ENCODE peak calls at places on chromosome X, in ten cellular contexts. P is stomach, K is SK-N-SH, Y is breast epithelium, B is GM12878, R is HL-60, W is prostate gland, Q is transverse colon, L is HCT116, N is Panc1. A is an unnamed sample.

GRCh38 chrX:118627084-118627758 is 100.2 kb upstream of the IL13RA1 start:
- DNase-seq in L (no peak), B (no peak), R (no peak), P (no peak), Y (no peak), Q (no peak), W (no peak), N (no peak), K (peak), A (no peak)

GRCh38 chrX:44308869-44309268 is 34.6 kb downstream of the EFHC2 start:
- DNase-seq in N (no peak), R (no peak), L (no peak), Y (no peak), W (no peak), B (no peak), P (no peak), K (no peak), Q (no peak), A (no peak)

GRCh38 chrX:45743081-45743533 is 542.4 kb upstream of the DIPK2B start:
- DNase-seq in P (no peak), Q (no peak), R (no peak), B (no peak), W (no peak), K (peak), N (no peak), Y (no peak), L (peak), A (no peak)

GRCh38 chrX:110167952-110168451 is 149.9 kb downstream of the AMMECR1 start:
- DNase-seq in K (peak), L (no peak), R (no peak), P (no peak), Q (peak), W (no peak), Y (no peak), N (no peak), B (no peak), A (no peak)

GRCh38 chrX:135463937-135464336 is 42.2 kb downstream of the SMIM10L2A start:
- DNase-seq in Q (no peak), W (no peak), B (no peak), K (no peak), R (no peak), P (no peak), Y (no peak), L (peak), N (no peak), A (no peak)

GRCh38 chrX:23908219-23909003 is 605 bp downstream of the CXorf58 start:
- DNase-seq in Y (no peak), N (no peak), W (no peak), K (no peak), P (no peak), B (no peak), Q (no peak), L (no peak), R (no peak), A (no peak)

GRCh38 chrX:11421816-11422528 is 128.8 kb downstream of the AMELX start:
- DNase-seq in R (no peak), K (no peak), W (peak), P (no peak), B (no peak), Q (no peak), Y (no peak), L (no peak), N (no peak), A (no peak)

GRCh38 chrX:54484666-54485065 is 11.4 kb downstream of the FGD1 start:
- DNase-seq in W (no peak), K (peak), Y (no peak), L (no peak), R (no peak), N (no peak), P (no peak), Q (no peak), B (no peak), A (no peak)

GRCh38 chrX:30513284-30513683 is 64.3 kb downstream of the TASL start:
- DNase-seq in R (no peak), N (no peak), Y (no peak), B (no peak), W (no peak), Q (no peak), P (no peak), L (no peak), K (peak), A (no peak)

DNA sequence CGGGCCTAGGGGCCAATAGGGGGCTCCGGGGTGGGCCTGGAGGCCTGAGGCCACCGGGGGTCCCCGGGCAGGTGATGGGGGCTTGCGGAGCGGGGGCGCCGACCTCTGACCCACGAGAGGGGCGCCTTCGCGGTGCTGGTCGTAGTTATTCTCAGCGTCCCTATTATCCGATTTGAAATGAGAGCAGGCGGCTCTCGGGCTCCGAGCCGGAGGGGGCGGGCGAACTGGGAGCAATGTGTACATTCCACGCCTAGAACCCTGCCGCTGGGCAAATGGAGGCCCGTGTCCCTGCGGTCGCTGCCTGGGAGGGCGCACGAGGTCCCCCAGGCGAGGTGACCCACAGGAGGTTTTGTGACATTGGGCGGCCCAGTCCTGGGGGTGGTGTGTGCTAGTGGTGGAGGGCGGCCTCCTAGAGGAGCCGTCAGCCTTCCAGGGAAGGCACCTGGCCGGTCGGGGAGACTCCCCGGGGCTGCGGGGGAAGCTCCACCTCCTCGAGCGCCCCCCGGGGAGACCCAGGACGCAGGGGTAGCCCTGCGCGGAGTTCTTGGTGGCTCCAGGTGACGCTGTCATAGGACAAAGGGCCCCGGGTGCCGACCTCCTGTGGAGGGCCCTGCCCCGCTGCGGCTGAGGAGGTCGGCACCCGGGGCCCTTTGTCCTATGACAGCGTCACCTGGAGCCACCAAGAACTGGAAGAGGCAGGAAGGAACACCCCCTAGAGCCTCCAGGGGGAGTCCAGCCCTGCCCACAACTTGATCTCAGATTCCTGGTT is 102.6 kb upstream of the PRKX start:
- DNase-seq in L (peak), W (peak), P (peak), Q (peak), R (peak), Y (peak), N (no peak), K (peak), B (peak), A (peak)
- TF ChIP-seq POLR2AphosphoS5 in L (peak), W (no peak), P (no peak), Q (no peak), R (peak), Y (peak), N (peak), K (no peak), B (peak), A (no peak)

DNA sequence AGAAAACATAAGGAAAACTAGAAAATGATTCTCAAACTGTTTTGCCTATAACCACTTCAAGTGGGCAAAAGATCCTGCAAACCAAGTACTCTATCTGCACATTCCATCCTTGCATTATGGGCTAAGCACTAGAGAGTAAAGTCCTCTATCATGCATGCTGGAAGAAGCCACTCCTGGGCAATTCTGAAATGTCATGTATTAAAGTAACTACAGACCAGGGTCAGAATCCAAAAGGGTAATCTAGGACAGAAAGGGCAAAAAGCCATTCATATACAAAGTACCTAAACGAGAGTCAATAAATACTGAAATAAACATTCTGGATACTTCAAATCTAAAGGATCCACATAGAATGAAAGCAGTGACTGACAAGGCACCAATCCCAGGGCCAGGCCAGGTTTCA is 1.1 kb downstream of the SNX12 start:
- DNase-seq in B (no peak), Q (no peak), N (no peak), Y (no peak), L (no peak), P (no peak), K (no peak), W (no peak), R (no peak), A (no peak)
- H3K27ac ChIP-seq in B (peak), Q (peak), N (peak), Y (peak), L (peak), P (peak), K (peak), W (peak), R (no peak), A (peak)

DNA sequence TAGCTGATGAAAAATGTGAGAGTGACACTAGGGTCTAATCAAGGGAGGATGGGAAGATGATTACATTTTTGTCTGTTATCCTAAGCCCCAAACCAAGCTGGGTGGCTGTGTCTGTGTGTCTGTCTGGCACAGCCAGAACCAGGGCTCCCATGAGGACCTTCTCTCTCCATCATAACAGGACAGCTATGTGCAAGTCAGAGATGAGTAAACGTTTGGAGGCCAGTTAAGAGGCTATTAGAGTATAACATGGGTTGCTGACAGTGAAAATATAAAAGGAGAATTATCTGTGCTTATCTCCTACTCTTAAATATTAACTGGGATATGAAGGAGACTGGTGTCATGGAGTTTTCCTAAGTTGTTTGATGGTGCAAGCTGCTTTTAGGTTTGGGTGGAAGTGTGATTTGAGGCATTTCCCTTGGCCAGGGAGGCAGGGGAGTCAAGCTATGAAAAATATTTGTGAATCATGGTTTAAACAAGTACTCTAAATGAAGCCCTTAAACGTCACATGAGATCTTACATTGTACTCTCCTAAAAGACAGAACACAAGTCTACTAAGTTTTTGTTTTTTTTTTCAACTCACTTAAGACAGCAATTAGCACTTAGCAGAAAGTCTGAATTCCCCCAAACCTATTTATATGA is 156.2 kb downstream of the ENOX2 start:
- DNase-seq in Q (no peak), Y (no peak), B (no peak), N (no peak), K (no peak), L (no peak), W (no peak), R (no peak), P (no peak), A (no peak)
- TF ChIP-seq POLR2AphosphoS5 in Q (no peak), Y (no peak), B (no peak), N (no peak), K (no peak), L (no peak), W (no peak), R (no peak), P (no peak), A (no peak)

GRCh38 chrX:9466711-9467110 is 1.9 kb downstream of the TBL1X start:
- DNase-seq in L (no peak), B (no peak), K (no peak), R (no peak), P (no peak), Y (no peak), W (no peak), N (no peak), Q (no peak), A (no peak)

GRCh38 chrX:9467181-9467580 is 2.3 kb downstream of the TBL1X start:
- DNase-seq in R (no peak), B (no peak), Y (no peak), L (no peak), Q (no peak), K (no peak), N (no peak), W (no peak), P (no peak), A (no peak)

GRCh38 chrX:9466115-9466495 is 1.2 kb downstream of the TBL1X start:
- DNase-seq in L (no peak), N (no peak), Y (peak), K (peak), B (no peak), P (peak), W (peak), R (no peak), Q (peak), A (peak)

GRCh38 chrX:9464435-9465371 is at the start of gene TBL1X:
- DNase-seq in W (peak), K (peak), Y (peak), P (peak), L (no peak), B (no peak), Q (peak), N (no peak), R (no peak), A (peak)

GRCh38 chrX:9465380-9466114 is 689 bp downstream of the TBL1X start:
- DNase-seq in R (no peak), N (no peak), B (no peak), W (no peak), P (peak), L (no peak), Q (peak), Y (no peak), K (peak), A (no peak)
- H3K27ac ChIP-seq in R (no peak), N (no peak), B (peak), W (peak), P (peak), L (peak), Q (peak), Y (peak), K (peak), A (peak)

A was measured in suprapubic skin.